ENCODE peak calls at places on chromosome 2, in nine cellular contexts. F is kidney, C is IMR-90, E is RWPE2, U is cardiac muscle cell, X is body of pancreas, Z is left ventricle myocardium inferior, W is breast epithelium, N is adrenal gland. Q is an unnamed sample.

GRCh38 chr2:165058471-165059265 is 103.3 kb upstream of the SLC38A11 start:
- DNase-seq in F (no peak), X (no peak), C (no peak), N (no peak), W (no peak), Z (no peak), U (no peak), E (no peak), Q (no peak)

GRCh38 chr2:135456431-135456830 is 74.6 kb downstream of the ZRANB3 start:
- DNase-seq in X (no peak), F (no peak), C (no peak), E (no peak), U (no peak), Z (no peak), N (no peak), W (no peak), Q (no peak)

GRCh38 chr2:68272246-68272987 is 20.1 kb upstream of the PPP3R1 start:
- DNase-seq in F (no peak), Z (no peak), E (no peak), U (no peak), W (no peak), N (no peak), X (no peak), C (no peak), Q (no peak)

GRCh38 chr2:65407240-65407639 is 25.2 kb downstream of the SPRED2 start:
- DNase-seq in N (no peak), E (no peak), X (no peak), F (no peak), W (no peak), C (no peak), Z (no peak), U (no peak), Q (no peak)

GRCh38 chr2:218745559-218746469 is 35.2 kb downstream of the TTLL4 start:
- DNase-seq in N (peak; percentile 85), C (peak; percentile 65), W (peak; percentile 87), Z (peak; percentile 81), X (peak; percentile 70), U (no peak), E (no peak), F (no peak), Q (no peak)

GRCh38 chr2:95062247-95062646 is 36.7 kb downstream of the MAL start:
- DNase-seq in W (no peak), Z (no peak), E (no peak), X (no peak), F (no peak), C (no peak), N (no peak), U (no peak), Q (no peak)

GRCh38 chr2:138829326-138829725 is 49.1 kb upstream of the NXPH2 start:
- DNase-seq in C (peak; percentile 4), W (no peak), E (no peak), F (no peak), U (peak; percentile 84), Z (no peak), N (no peak), X (peak; percentile 50), Q (peak; percentile 27)

GRCh38 chr2:145286716-145287115 is 766.8 kb upstream of the ZEB2 start:
- DNase-seq in F (no peak), W (no peak), E (no peak), U (peak; percentile 38), X (no peak), N (no peak), Z (no peak), C (no peak), Q (no peak)

GRCh38 chr2:206158563-206159345 is 490 bp downstream of the NDUFS1 start:
- DNase-seq in F (no peak), C (peak; percentile 31), E (no peak), N (peak; percentile 41), W (no peak), X (no peak), Z (no peak), U (peak; percentile 48), Q (no peak)

GRCh38 chr2:156306821-156307220 is 25.7 kb downstream of the NR4A2 start:
- DNase-seq in E (no peak), Z (no peak), W (no peak), N (no peak), F (no peak), C (no peak), U (no peak), X (no peak), Q (no peak)

GRCh38 chr2:113757059-113757657 is 716 bp upstream of the SLC35F5 start:
- DNase-seq in X (peak; percentile 32), F (no peak), E (no peak), W (no peak), U (no peak), Z (no peak), C (no peak), N (no peak), Q (no peak)

GRCh38 chr2:158725496-158725895 is 69.6 kb upstream of the DAPL1 start:
- DNase-seq in N (no peak), C (no peak), Z (no peak), X (no peak), F (no peak), E (no peak), W (no peak), U (peak; percentile 17), Q (no peak)

GRCh38 chr2:100641115-100641415 is 78.3 kb downstream of the PDCL3 start:
- DNase-seq in E (no peak), U (no peak), W (no peak), C (no peak), N (no peak), F (no peak), X (no peak), Z (no peak), Q (no peak)

GRCh38 chr2:3536682-3537632 is 17.6 kb upstream of the ADI1 start:
- DNase-seq in C (peak; percentile 56), E (no peak), X (peak; percentile 13), F (peak; percentile 83), N (peak; percentile 76), U (no peak), Z (peak; percentile 41), W (no peak), Q (peak; percentile 79)

GRCh38 chr2:161576421-161576820 is 47.8 kb upstream of the SLC4A10 start:
- DNase-seq in W (no peak), F (no peak), Z (no peak), C (no peak), U (no peak), E (no peak), X (no peak), N (no peak), Q (no peak)
- TF ChIP-seq CTCF in W (no peak), F (no peak), Z (no peak), C (peak; percentile 5), U (no peak), E (peak; percentile 18), X (no peak), N (no peak), Q (no peak)

GRCh38 chr2:11698009-11698922 is 28.3 kb upstream of the NTSR2 start:
- DNase-seq in X (peak; percentile 34), F (peak; percentile 73), E (no peak), N (peak; percentile 39), U (peak; percentile 59), Z (peak; percentile 73), W (no peak), C (peak; percentile 81), Q (no peak)

GRCh38 chr2:11699686-11700670 is 30.0 kb upstream of the NTSR2 start:
- DNase-seq in E (no peak), C (no peak), U (no peak), F (no peak), N (no peak), Z (no peak), X (no peak), W (no peak), Q (no peak)

GRCh38 chr2:11696736-11697102 is 26.7 kb upstream of the NTSR2 start:
- DNase-seq in C (no peak), U (no peak), Z (no peak), N (no peak), X (no peak), E (no peak), F (no peak), W (no peak), Q (no peak)

GRCh38 chr2:11695576-11695975 is 25.6 kb upstream of the NTSR2 start:
- DNase-seq in E (no peak), C (no peak), N (no peak), U (no peak), F (no peak), Z (no peak), W (no peak), X (no peak), Q (no peak)

GRCh38 chr2:11697103-11697871 is 27.3 kb upstream of the NTSR2 start:
- DNase-seq in X (no peak), F (peak; percentile 92), W (no peak), Z (peak; percentile 44), C (peak; percentile 71), N (peak; percentile 59), E (no peak), U (peak; percentile 56), Q (no peak)
- H3K4me1 ChIP-seq in X (peaks cover 10% of the 10 kb centered on the region), F (peaks cover 14% of the 10 kb centered on the region), W (no peaks in the 10 kb centered on the region), Z (peaks cover 35% of the 10 kb centered on the region), C (peaks cover 21% of the 10 kb centered on the region), N (no peaks in the 10 kb centered on the region), E (peaks cover 9% of the 10 kb centered on the region), U (peaks cover 20% of the 10 kb centered on the region), Q (peaks cover 5% of the 10 kb centered on the region)

GRCh38 chr2:157509755-157510154 is 65.9 kb upstream of the CYTIP start:
- DNase-seq in C (no peak), W (no peak), X (no peak), U (no peak), Z (no peak), E (no peak), N (no peak), F (no peak), Q (no peak)
- TF ChIP-seq CTCF in C (peak; percentile 5), W (no peak), X (no peak), U (no peak), Z (no peak), E (peak; percentile 33), N (no peak), F (no peak), Q (peak; percentile 30)

GRCh38 chr2:42652086-42652485 is 83.7 kb downstream of the MTA3 start:
- DNase-seq in F (no peak), N (no peak), C (no peak), U (no peak), Z (no peak), E (no peak), W (no peak), X (no peak), Q (no peak)
- H3K4me1 ChIP-seq in F (no peaks in the 10 kb centered on the region), N (no peaks in the 10 kb centered on the region), C (peaks cover 2% of the 10 kb centered on the region), U (no peaks in the 10 kb centered on the region), Z (no peaks in the 10 kb centered on the region), E (no peaks in the 10 kb centered on the region), W (no peaks in the 10 kb centered on the region), X (no peaks in the 10 kb centered on the region), Q (no peaks in the 10 kb centered on the region)

GRCh38 chr2:142734231-142734630 is 143.2 kb upstream of the KYNU start:
- DNase-seq in N (no peak), Z (no peak), X (no peak), U (no peak), C (no peak), E (no peak), W (no peak), F (no peak), Q (no peak)
- TF ChIP-seq CTCF in N (peak; percentile 17), Z (no peak), X (peak; percentile 33), U (no peak), C (peak; percentile 11), E (no peak), W (no peak), F (no peak), Q (no peak)

Q was measured in right lobe of liver.